ENCODE peak calls at places on chromosomes 3 and 15, in six cellular contexts. H is HL-60, B is cardiac muscle cell, Q is fibroblast of the aortic adventitia, L is Peyer's patch, Y is AG10803. E is an unnamed sample.

GRCh38 chr3:50028336-50028735 is 60.4 kb upstream of the RBM5 start:
- DNase-seq in H (no peak), L (no peak), B (no peak), Y (peak; percentile 78), Q (peak; percentile 90), E (no peak)

GRCh38 chr3:46959169-46959515 is 17.4 kb downstream of the CCDC12 start:
- DNase-seq in H (no peak), Y (no peak), B (no peak), L (no peak), Q (no peak), E (no peak)

GRCh38 chr3:127410137-127410488 is 122.3 kb upstream of the PRR20G start:
- DNase-seq in Y (no peak), B (no peak), Q (no peak), L (no peak), H (no peak), E (no peak)

GRCh38 chr15:82647045-82647834 is at the start of gene CPEB1:
- DNase-seq in L (no peak), Q (peak; percentile 51), H (no peak), Y (peak; percentile 35), B (peak; percentile 45), E (peak; percentile 42)

GRCh38 chr3:46012246-46012645 is 15.0 kb downstream of the XCR1 start:
- DNase-seq in Q (no peak), H (no peak), L (no peak), B (no peak), Y (no peak), E (no peak)

GRCh38 chr3:129549006-129549800 is 6.2 kb downstream of the H1-8 start:
- DNase-seq in B (no peak), Y (peak; percentile 31), Q (no peak), L (no peak), H (peak; percentile 43), E (no peak)

GRCh38 chr3:10732292-10732691 is 83.7 kb upstream of the SLC6A11 start:
- DNase-seq in L (no peak), Y (no peak), H (no peak), B (no peak), Q (no peak), E (no peak)

GRCh38 chr3:13520326-13520880 is 28.5 kb upstream of the FBLN2 start:
- DNase-seq in L (no peak), B (no peak), Y (no peak), Q (no peak), H (no peak), E (no peak)

GRCh38 chr15:50251638-50252182 is 13.8 kb downstream of the HDC start:
- DNase-seq in L (no peak), Q (peak; percentile 36), B (no peak), H (no peak), Y (no peak), E (no peak)

GRCh38 chr15:91706366-91707032 is 147.0 kb upstream of the SLCO3A1 start:
- DNase-seq in B (peak; percentile 81), H (peak; percentile 43), Q (peak; percentile 79), Y (peak; percentile 64), L (peak; percentile 50), E (peak; percentile 79)

GRCh38 chr3:170290194-170290593 is 67.3 kb upstream of the SKIL start:
- DNase-seq in H (no peak), B (no peak), Q (no peak), Y (no peak), L (no peak), E (no peak)

GRCh38 chr3:168889666-168890065 is 773.8 kb downstream of the MECOM start:
- DNase-seq in H (no peak), Y (no peak), L (no peak), B (no peak), Q (no peak), E (no peak)

GRCh38 chr3:115330406-115330805 is 183.3 kb upstream of the ZBTB20 start:
- DNase-seq in H (no peak), Y (peak; percentile 57), L (no peak), B (no peak), Q (peak; percentile 70), E (no peak)

GRCh38 chr3:63940389-63940757 is 28.2 kb upstream of the SCAANT1 start:
- DNase-seq in Y (peak; percentile 75), L (no peak), H (no peak), B (no peak), Q (peak; percentile 80), E (no peak)

GRCh38 chr3:114586119-114586518 is 292.3 kb downstream of the TIGIT start:
- DNase-seq in H (no peak), Q (no peak), L (no peak), Y (peak; percentile 28), B (no peak), E (no peak)

GRCh38 chr15:99163271-99164062 is 58.6 kb downstream of the SYNM start:
- DNase-seq in Q (no peak), L (no peak), H (no peak), Y (no peak), B (no peak), E (no peak)

GRCh38 chr15:25508369-25509002 is 69.7 kb upstream of the UBE3A start:
- DNase-seq in H (peak; percentile 3), Y (peak; percentile 62), Q (peak; percentile 69), B (peak; percentile 55), L (no peak), E (no peak)

GRCh38 chr3:21573291-21573690 is 177.7 kb downstream of the ZNF385D start:
- DNase-seq in Y (peak; percentile 33), Q (peak; percentile 55), H (peak; percentile 7), L (no peak), B (no peak), E (no peak)

GRCh38 chr3:188133219-188133618 is 20.7 kb upstream of the LPP start:
- DNase-seq in Q (peak; percentile 77), B (no peak), Y (peak; percentile 37), H (no peak), L (no peak), E (no peak)

GRCh38 chr3:147378186-147378503 is 28.2 kb downstream of the ZIC4 start:
- DNase-seq in Y (no peak), Q (no peak), H (no peak), B (no peak), L (no peak), E (no peak)

GRCh38 chr3:171994646-171995441 is 44.5 kb upstream of the FNDC3B start:
- DNase-seq in Q (peak; percentile 83), Y (peak; percentile 98), H (no peak), B (no peak), L (no peak), E (no peak)

GRCh38 chr3:187640823-187641135 is 29.4 kb downstream of the SST start:
- DNase-seq in B (no peak), Q (no peak), L (no peak), H (no peak), Y (no peak), E (no peak)

GRCh38 chr15:63968122-63968524 is 78.2 kb downstream of the DAPK2 start:
- DNase-seq in L (no peak), H (no peak), B (no peak), Y (no peak), Q (no peak), E (peak; percentile 10)

GRCh38 chr3:99332726-99333125 is 305.7 kb upstream of the COL8A1 start:
- DNase-seq in B (no peak), Y (peak; percentile 90), L (no peak), H (no peak), Q (peak; percentile 25), E (no peak)

GRCh38 chr15:87667643-87668042 is 588.9 kb downstream of the NTRK3 start:
- DNase-seq in Q (no peak), B (no peak), Y (no peak), L (no peak), H (no peak), E (no peak)

GRCh38 chr3:71258116-71258515 is 325.4 kb downstream of the FOXP1 start:
- DNase-seq in L (no peak), H (no peak), B (peak; percentile 34), Y (peak; percentile 74), Q (peak; percentile 89), E (no peak)

GRCh38 chr3:132236701-132237651 is 80.2 kb upstream of the ACP3 start:
- DNase-seq in L (no peak), B (no peak), Y (no peak), Q (no peak), H (no peak), E (no peak)

GRCh38 chr3:46542801-46543201 is 23.3 kb downstream of the LRRC2 start:
- DNase-seq in Y (no peak), Q (no peak), B (no peak), H (no peak), L (peak; percentile 15), E (no peak)

GRCh38 chr3:179729086-179729485 is 76.2 kb downstream of the USP13 start:
- DNase-seq in Q (no peak), Y (no peak), H (no peak), B (no peak), L (no peak), E (no peak)

GRCh38 chr15:57647071-57647790 is 55.5 kb downstream of the MYZAP start:
- DNase-seq in L (no peak), Q (no peak), B (no peak), Y (no peak), H (no peak), E (no peak)

E was measured in transverse colon.